ENCODE peak calls at places on chromosomes 1 and 21, in four cellular contexts. T is GM23338, N is H1, A is prostate gland. E is an unnamed sample.

GRCh38 chr1:110190282-110190929 is 19.7 kb upstream of the KCNC4 start:
- DNase-seq in T (no peak), N (no peak), A (no peak), E (no peak)

GRCh38 chr1:170545476-170545875 is 13.5 kb downstream of the GORAB start:
- DNase-seq in N (no peak), A (no peak), T (no peak), E (no peak)

GRCh38 chr1:62306065-62306464 is 13.2 kb downstream of the KANK4 start:
- DNase-seq in T (no peak), A (no peak), N (no peak), E (no peak)

GRCh38 chr1:225886159-225887029 is 2.6 kb downstream of the LEFTY1 start:
- DNase-seq in A (no peak), T (no peak), N (no peak), E (no peak)

GRCh38 chr1:25485536-25486235 is 55.0 kb downstream of the MACO1 start:
- DNase-seq in N (no peak), T (no peak), A (no peak), E (no peak)

GRCh38 chr1:3700631-3701030 is 48.3 kb downstream of the TP73 start:
- DNase-seq in T (no peak), A (no peak), N (no peak), E (no peak)

GRCh38 chr1:115649964-115650363 is 8.2 kb downstream of the VANGL1 start:
- DNase-seq in T (peak; percentile 65), N (no peak), A (no peak), E (no peak)

GRCh38 chr1:25502957-25503356 is 40.4 kb upstream of the LDLRAP1 start:
- DNase-seq in N (peak; percentile 38), A (no peak), T (no peak), E (no peak)

GRCh38 chr1:109242387-109242786 is 7.0 kb upstream of the CELSR2 start:
- DNase-seq in A (no peak), N (no peak), T (no peak), E (no peak)

GRCh38 chr1:234726359-234726836 is 116.4 kb upstream of the IRF2BP2 start:
- DNase-seq in A (peak; percentile 68), T (peak; percentile 36), N (no peak), E (no peak)

GRCh38 chr1:10841059-10841458 is 44.6 kb upstream of the CASZ1 start:
- DNase-seq in T (no peak), N (no peak), A (no peak), E (no peak)

GRCh38 chr21:35223480-35224156 is 174.5 kb upstream of the RUNX1 start:
- DNase-seq in T (no peak), N (no peak), A (no peak), E (no peak)

GRCh38 chr21:44949161-44950015 is 9.6 kb downstream of the SLX9 start:
- DNase-seq in T (peak; percentile 94), A (peak; percentile 84), N (peak; percentile 98), E (no peak)

GRCh38 chr1:221620437-221621384 is 121.2 kb downstream of the DUSP10 start:
- DNase-seq in N (no peak), T (no peak), A (no peak), E (no peak)

GRCh38 chr21:44285102-44285501 is 574 bp upstream of the AIRE start:
- DNase-seq in T (no peak), N (no peak), A (no peak), E (no peak)

GRCh38 chr1:40890771-40891170 is 28.6 kb upstream of the CITED4 start:
- DNase-seq in T (no peak), A (no peak), N (no peak), E (peak; percentile 30)

DNA sequence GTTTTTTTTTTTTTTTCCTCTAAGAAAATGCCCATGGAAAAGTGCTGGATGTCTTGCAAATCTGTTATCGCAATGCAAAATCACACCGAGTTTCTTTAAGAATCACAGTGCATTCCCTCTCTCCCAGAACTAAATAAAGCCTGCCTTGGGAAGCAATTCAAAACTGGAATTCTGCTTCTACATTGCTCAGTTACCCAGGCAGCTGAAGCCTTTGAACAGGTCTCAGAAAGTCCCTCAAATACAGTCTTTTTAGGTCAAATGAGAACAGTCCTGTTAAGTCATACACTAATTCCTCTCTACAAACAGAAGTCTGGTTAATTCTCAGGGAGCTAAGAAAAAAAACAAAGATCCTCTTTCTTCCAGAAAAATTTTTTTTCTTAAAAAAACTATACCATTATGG is 46.2 kb downstream of the SLC30A10 start:
- DNase-seq in A (no peak), T (no peak), N (no peak), E (no peak)
- TF ChIP-seq POLR2AphosphoS5 in A (no peak), T (no peak), N (no peak), E (no peak)

GRCh38 chr1:77989762-77990161 is 10.9 kb upstream of the FUBP1 start:
- DNase-seq in T (peak; percentile 34), A (no peak), N (no peak), E (no peak)

GRCh38 chr1:77983997-77984355 is 5.1 kb upstream of the FUBP1 start:
- DNase-seq in A (no peak), T (no peak), N (no peak), E (no peak)

GRCh38 chr1:77987942-77988341 is 9.1 kb upstream of the FUBP1 start:
- DNase-seq in A (no peak), N (no peak), T (no peak), E (no peak)

GRCh38 chr1:77984629-77985028 is 5.8 kb upstream of the FUBP1 start:
- DNase-seq in A (no peak), T (no peak), N (no peak), E (no peak)

GRCh38 chr1:77986810-77987209 is 7.9 kb upstream of the FUBP1 start:
- DNase-seq in T (no peak), N (no peak), A (no peak), E (peak; percentile 24)
- H3K4me3 ChIP-seq in T (no peak overlapping the region), N (no peak overlapping the region), A (no peak overlapping the region), E (no peak overlapping the region)

GRCh38 chr1:68330391-68330790 is 98.1 kb upstream of the WLS start:
- DNase-seq in A (no peak), N (no peak), T (no peak), E (no peak)

GRCh38 chr1:68328485-68328884 is 96.2 kb upstream of the WLS start:
- DNase-seq in A (no peak), N (no peak), T (no peak), E (no peak)

GRCh38 chr1:68329096-68329835 is 96.9 kb upstream of the WLS start:
- DNase-seq in T (no peak), A (no peak), N (no peak), E (no peak)

GRCh38 chr1:68324316-68324715 is 92.0 kb upstream of the WLS start:
- DNase-seq in T (no peak), A (no peak), N (no peak), E (no peak)

GRCh38 chr1:68327414-68327813 is 95.1 kb upstream of the WLS start:
- DNase-seq in A (no peak), T (no peak), N (no peak), E (no peak)
- TF ChIP-seq POLR2AphosphoS5 in A (peak; percentile 34), T (no peak), N (no peak), E (no peak)

GRCh38 chr1:201126463-201126831 is 537 bp downstream of the ASCL5 start:
- DNase-seq in A (no peak), N (no peak), T (peak; percentile 8), E (no peak)
- H3K4me3 ChIP-seq in A (no peak overlapping the region), N (no peak overlapping the region), T (peak overlapping the region; percentile 28), E (no peak overlapping the region)

DNA sequence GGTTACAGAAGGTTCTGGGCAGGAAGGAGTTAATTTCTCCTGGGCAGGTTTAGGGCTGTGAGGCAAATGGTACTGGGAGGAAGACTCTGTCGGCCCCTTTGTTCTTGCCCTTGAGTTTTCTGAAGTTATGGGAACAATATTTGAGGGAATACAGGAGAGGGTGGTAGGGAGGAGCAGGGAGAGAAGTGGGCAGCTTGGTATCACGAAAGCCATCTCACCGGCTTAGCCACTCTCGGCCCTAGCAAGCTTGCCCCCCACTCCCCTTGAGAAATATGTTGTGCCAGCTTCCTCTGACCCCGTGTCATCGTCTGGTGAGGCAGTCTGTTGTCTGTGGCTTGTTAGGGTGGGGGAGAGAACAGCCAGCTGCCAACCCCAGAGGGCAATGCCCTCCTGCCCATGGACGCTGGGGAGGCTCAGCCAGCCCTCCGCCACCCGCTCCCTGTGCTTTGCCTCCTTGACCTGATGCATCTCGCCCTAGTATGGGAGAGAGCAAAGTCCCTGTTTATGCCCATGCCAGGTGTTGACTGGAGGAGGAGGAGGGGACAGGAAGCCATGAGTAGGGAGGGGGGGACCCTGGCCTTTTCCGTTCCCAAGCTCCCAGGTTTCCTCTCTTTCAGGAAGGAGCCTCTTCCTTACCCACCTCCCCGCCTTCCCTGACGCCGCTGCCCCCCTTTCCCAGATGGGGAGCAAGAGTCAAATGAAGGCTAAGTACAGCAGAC is 1.2 kb downstream of the EFNA1 start:
- DNase-seq in T (peak; percentile 65), A (peak; percentile 62), N (peak; percentile 66), E (no peak)
- TF ChIP-seq POLR2AphosphoS5 in T (no peak), A (peak; percentile 55), N (no peak), E (no peak)

DNA sequence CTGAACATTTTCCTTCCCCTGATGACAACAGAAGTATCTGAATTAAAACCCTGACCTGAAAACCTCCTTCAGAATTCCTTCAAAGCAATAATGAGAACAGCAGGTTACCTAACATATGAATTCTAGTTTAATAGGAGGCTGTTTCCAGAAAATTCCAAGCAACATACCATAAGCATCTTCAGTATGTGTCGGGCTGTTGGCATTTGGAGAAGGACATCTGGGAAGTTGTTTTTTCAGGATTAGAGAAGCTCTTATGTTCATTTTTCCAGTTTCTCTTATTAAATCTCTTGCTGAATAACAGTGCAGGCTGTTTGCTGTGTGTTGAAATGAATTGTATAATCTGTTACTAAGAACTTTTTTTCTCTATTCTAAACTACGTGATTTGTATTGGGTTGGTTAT is 101.5 kb downstream of the PLA2G4A start:
- DNase-seq in A (no peak), N (no peak), T (no peak), E (no peak)
- H3K4me3 ChIP-seq in A (no peak overlapping the region), N (no peak overlapping the region), T (no peak overlapping the region), E (no peak overlapping the region)

GRCh38 chr1:119689511-119689910 is 22.2 kb upstream of the PHGDH start:
- DNase-seq in T (peak; percentile 53), N (no peak), A (no peak), E (no peak)
- TF ChIP-seq POLR2AphosphoS5 in T (no peak), N (no peak), A (no peak), E (no peak)

GRCh38 chr1:38817958-38818705 is 41.4 kb downstream of the RRAGC start:
- DNase-seq in A (no peak), N (peak; percentile 97), T (peak; percentile 76), E (peak; percentile 22)
- H3K4me3 ChIP-seq in A (peak overlapping the region; percentile 8), N (peak overlapping the region; percentile 63), T (peak overlapping the region; percentile 85), E (peak overlapping the region; percentile 2)

DNA sequence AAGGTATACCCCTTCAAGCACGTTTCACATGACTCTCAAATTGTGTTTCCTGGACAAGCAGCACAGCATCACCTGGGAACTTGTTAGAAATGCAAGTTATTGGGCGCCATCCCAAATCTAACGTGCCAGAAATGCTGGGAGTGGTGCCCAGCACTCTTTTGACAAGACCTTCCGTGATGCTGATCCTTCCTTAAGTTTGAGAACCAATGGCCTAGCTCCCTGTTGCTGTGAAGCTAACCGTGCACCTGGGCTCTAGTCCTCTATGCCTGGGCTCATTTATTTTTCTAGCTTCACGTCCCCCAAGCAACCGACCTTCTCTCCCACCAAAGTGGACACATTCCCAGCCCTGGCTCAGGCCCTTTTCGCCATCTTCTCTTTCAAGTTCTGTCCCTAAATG is 4.3 kb downstream of the BEST4 start:
- DNase-seq in N (no peak), A (peak; percentile 63), T (peak; percentile 32), E (no peak)
- TF ChIP-seq POLR2AphosphoS5 in N (no peak), A (peak; percentile 35), T (no peak), E (no peak)